ENCODE peak calls at places on chromosomes 11 and 22, in four cellular contexts. U is K562, M is HepG2, Z is H1. X is an unnamed sample.

GRCh38 chr11:17161515-17161914 is 46.3 kb downstream of the PIK3C2A start:
- DNase-seq in Z (no peak), M (no peak), U (no peak), X (no peak)

GRCh38 chr11:81359476-81359875 is 1374.2 kb downstream of the FAM181B start:
- DNase-seq in M (no peak), Z (no peak), U (no peak), X (no peak)

GRCh38 chr11:101686514-101686913 is 102.7 kb upstream of the TRPC6 start:
- DNase-seq in M (no peak), Z (no peak), U (no peak), X (peak)

GRCh38 chr11:91846664-91847063 is 378.0 kb upstream of the FAT3 start:
- DNase-seq in Z (no peak), U (no peak), M (no peak), X (no peak)

GRCh38 chr22:41364233-41364632 is 17.5 kb upstream of the TEF start:
- DNase-seq in Z (no peak), U (no peak), M (no peak), X (no peak)

GRCh38 chr11:117097567-117098268 is 510 bp downstream of the SIK3 start:
- DNase-seq in U (peak), Z (peak), M (no peak), X (no peak)

GRCh38 chr22:45235101-45235777 is 5.5 kb downstream of the KIAA0930 start:
- DNase-seq in U (no peak), Z (no peak), M (no peak), X (no peak)

GRCh38 chr11:63791495-63792167 is 21.6 kb upstream of the SPINDOC start:
- DNase-seq in M (no peak), U (no peak), Z (no peak), X (no peak)

GRCh38 chr22:46267431-46268279 is at the start of gene TTC38:
- DNase-seq in M (peak), U (peak), Z (peak), X (peak)

GRCh38 chr11:130798280-130798679 is 118.0 kb downstream of the SNX19 start:
- DNase-seq in Z (no peak), M (no peak), U (no peak), X (no peak)

GRCh38 chr22:36900880-36901279 is 12.5 kb upstream of the CSF2RB start:
- DNase-seq in M (no peak), Z (peak), U (no peak), X (no peak)

GRCh38 chr22:49214976-49215375 is 612.7 kb downstream of the BRD1 start:
- DNase-seq in M (no peak), Z (peak), U (no peak), X (no peak)

GRCh38 chr22:27523711-27524110 is 277.8 kb downstream of the MN1 start:
- DNase-seq in Z (no peak), M (no peak), U (no peak), X (no peak)

GRCh38 chr11:128757886-128758612 is 64.2 kb downstream of the FLI1 start:
- DNase-seq in Z (no peak), U (no peak), M (no peak), X (no peak)

GRCh38 chr11:33777906-33778305 is 3.6 kb upstream of the FBXO3 start:
- DNase-seq in U (no peak), M (no peak), Z (no peak), X (no peak)

GRCh38 chr11:2776351-2777061 is 76.7 kb upstream of the KCNQ1OT1 start:
- DNase-seq in M (no peak), Z (no peak), U (no peak), X (no peak)
- TF ChIP-seq FOSL1 in M (no peak), Z (no peak), U (no peak), X (no peak)

DNA sequence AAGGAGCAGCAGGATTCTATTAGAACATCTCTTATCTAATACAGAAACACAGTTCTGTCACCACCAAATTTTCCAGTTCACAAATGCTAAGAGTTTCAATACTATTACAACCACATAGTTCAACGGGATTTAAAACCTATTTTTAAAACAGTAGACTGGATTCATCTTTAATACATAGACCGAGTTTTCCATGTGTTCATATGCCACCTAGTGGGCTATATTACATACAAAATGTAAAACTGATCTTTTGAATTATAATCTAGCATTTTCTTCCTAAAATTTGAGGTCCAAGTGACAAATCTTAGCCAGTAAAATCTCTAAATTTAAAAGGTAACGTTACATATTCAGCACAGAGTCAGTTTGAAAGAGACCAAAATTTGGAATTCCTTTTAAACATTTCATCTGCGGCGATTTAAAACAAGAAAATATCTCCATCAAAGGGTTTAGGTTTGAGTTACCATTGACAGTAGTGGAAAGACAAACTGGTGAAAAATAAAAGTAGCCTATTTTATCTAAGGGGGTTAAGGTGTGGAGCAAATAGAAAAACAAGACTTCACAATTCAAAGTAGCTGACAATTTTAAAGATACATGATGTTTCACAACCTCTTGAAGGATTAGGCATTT is 269.3 kb upstream of the MPPED2 start:
- DNase-seq in Z (no peak), U (no peak), M (peak), X (no peak)
- TF ChIP-seq FOSL1 in Z (no peak), U (no peak), M (no peak), X (no peak)

GRCh38 chr11:86949995-86950993 is 4.9 kb downstream of the FZD4 start:
- DNase-seq in U (no peak), M (no peak), Z (no peak), X (no peak)
- TF ChIP-seq FOSL1 in U (no peak), M (no peak), Z (no peak), X (no peak)

DNA sequence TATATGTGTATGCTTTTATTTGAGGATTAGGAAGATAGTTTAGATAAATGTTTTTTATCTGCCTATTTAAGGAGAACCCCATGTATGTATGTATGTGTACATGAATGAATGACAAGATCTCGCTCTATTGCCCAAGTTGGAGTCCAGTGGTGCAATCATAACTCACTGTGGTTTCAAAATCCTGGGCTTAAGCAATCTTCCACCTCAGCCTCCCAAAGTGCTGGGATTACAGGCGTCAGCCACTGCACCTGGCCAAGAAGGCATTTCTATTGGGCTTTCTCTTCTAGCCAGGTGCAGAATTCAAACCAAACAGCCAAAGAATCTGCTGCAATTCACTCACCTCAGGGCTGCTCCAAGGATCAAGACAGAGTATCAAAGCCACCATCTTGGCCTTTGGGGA is 25.5 kb upstream of the DGKZ start:
- DNase-seq in Z (no peak), U (no peak), M (no peak), X (no peak)
- TF ChIP-seq FOSL1 in Z (no peak), U (no peak), M (no peak), X (no peak)

GRCh38 chr11:1572200-1573076 is at the start of gene DUSP8:
- DNase-seq in U (peak), M (peak), Z (peak), X (peak)

GRCh38 chr11:1570531-1570895 is 1.6 kb downstream of the DUSP8 start:
- DNase-seq in U (no peak), Z (no peak), M (no peak), X (no peak)

GRCh38 chr11:1573077-1573846 is 1.2 kb upstream of the DUSP8 start:
- DNase-seq in Z (peak), M (no peak), U (peak), X (no peak)

GRCh38 chr11:1570896-1571759 is 943 bp downstream of the DUSP8 start:
- DNase-seq in M (no peak), Z (peak), U (peak), X (no peak)

GRCh38 chr11:1571760-1572199 is 291 bp downstream of the DUSP8 start:
- DNase-seq in U (no peak), Z (no peak), M (no peak), X (no peak)
- TF ChIP-seq FOSL1 in U (no peak), Z (no peak), M (no peak), X (no peak)

GRCh38 chr11:126173257-126173656 is 38.2 kb downstream of the RPUSD4 start:
- DNase-seq in U (no peak), Z (no peak), M (no peak), X (no peak)

GRCh38 chr11:126169291-126169690 is 42.2 kb downstream of the RPUSD4 start:
- DNase-seq in Z (no peak), U (no peak), M (no peak), X (no peak)

GRCh38 chr11:126174816-126175215 is 36.6 kb downstream of the RPUSD4 start:
- DNase-seq in M (no peak), U (no peak), Z (no peak), X (no peak)

GRCh38 chr11:126175261-126175885 is 36.1 kb downstream of the RPUSD4 start:
- DNase-seq in U (no peak), Z (no peak), M (no peak), X (no peak)

DNA sequence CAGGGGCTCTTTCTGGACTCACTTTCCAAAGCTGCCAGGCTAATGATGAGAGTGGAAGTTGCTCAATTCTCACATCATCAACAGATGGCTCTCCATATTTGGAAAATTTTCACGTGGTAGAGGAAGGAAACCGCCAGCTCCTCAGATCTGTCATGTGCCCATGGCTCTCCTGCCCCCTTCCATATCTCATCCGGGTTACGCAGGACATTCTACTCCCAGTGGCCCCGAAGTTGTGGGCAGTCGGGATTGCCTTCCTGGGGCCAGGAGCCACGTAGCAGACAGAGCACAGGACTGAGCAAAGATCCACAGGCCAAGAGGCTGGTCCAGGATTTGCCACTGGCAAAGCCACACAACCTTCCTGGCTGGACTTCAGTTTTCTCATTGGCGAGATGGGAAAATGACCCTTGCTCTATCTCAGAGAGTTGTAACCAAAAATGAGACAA is 38.8 kb downstream of the RPUSD4 start:
- DNase-seq in M (no peak), Z (no peak), U (no peak), X (no peak)
- TF ChIP-seq FOSL1 in M (no peak), Z (no peak), U (no peak), X (no peak)

GRCh38 chr11:96389604-96390402 is at the start of the genes CCDC82 and JRKL:
- DNase-seq in M (peak), Z (peak), U (peak), X (peak)

GRCh38 chr11:96390403-96390830 is 604 bp downstream of the JRKL start:
- DNase-seq in M (no peak), U (peak), Z (no peak), X (no peak)

GRCh38 chr11:96391698-96392307 is 2.0 kb downstream of the JRKL start:
- DNase-seq in M (no peak), Z (no peak), U (no peak), X (no peak)

GRCh38 chr11:96385187-96385586 is 4.5 kb downstream of the CCDC82 start:
- DNase-seq in M (no peak), U (no peak), Z (no peak), X (no peak)

DNA sequence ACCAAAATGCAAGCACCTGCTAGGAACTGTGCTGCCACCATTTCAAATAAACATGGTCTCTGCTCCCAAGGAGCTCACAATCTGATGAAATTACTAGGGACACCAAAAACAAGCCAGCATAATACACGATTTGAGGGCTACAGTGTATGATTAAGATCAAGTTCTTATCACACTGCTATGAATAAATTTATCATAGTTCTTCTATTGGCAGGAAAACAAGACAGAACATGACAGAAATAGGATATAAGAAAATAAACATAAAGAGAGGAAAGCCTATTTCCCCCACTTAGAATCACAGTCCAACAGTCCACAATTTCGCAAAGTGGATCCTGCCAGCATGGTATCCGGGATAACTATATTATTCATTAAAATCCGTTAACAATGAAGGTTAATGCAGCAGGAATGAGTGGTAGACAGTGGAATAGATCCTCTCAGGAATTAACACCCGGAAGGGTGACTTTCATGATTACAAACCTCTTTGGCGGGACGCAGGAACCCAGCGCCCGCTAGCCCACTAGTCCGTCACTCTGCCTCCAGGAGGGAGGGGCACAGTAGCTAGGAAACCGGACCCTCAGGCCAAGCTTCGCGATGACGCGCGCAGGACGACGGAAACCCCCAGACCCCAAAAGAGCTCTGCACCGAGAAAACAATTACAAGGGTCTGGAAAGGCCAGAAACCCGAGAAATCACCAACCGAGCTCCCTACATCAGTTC is 665 bp downstream of the CCDC82 start:
- DNase-seq in U (peak), M (peak), Z (no peak), X (peak)
- TF ChIP-seq FOSL1 in U (no peak), M (peak), Z (no peak), X (no peak)